ENCODE peak calls at places on chromosome 17, in nine cellular contexts. One of them, this sample, is unnamed. For H3K27me3, the result is how much of the 10 kb centered on the place peaks cover.

GRCh38 chr17:12070561-12070960 is 49.9 kb downstream of the MAP2K4 start:
- DNase-seq in CD8-positive, alpha-beta T cell: no peak
- DNase-seq in mammary epithelial cell: peak
- DNase-seq in neural progenitor cell: no peak
- DNase-seq in GM23338: no peak
- DNase-seq in SJSA1: no peak
- DNase-seq in esophagus squamous epithelium: no peak
- DNase-seq in tibial nerve: no peak
- DNase-seq in lower lobe of right lung: no peak
- DNase-seq in this sample: no peak

GRCh38 chr17:69060835-69061234 is at the start of gene ABCA9:
- DNase-seq in esophagus squamous epithelium: no peak
- DNase-seq in SJSA1: no peak
- DNase-seq in mammary epithelial cell: no peak
- DNase-seq in CD8-positive, alpha-beta T cell: no peak
- DNase-seq in tibial nerve: no peak
- DNase-seq in lower lobe of right lung: no peak
- DNase-seq in neural progenitor cell: no peak
- DNase-seq in GM23338: no peak
- DNase-seq in this sample: no peak

GRCh38 chr17:77092025-77092424 is 48.7 kb upstream of the SEC14L1 start:
- DNase-seq in CD8-positive, alpha-beta T cell: no peak
- DNase-seq in neural progenitor cell: no peak
- DNase-seq in mammary epithelial cell: no peak
- DNase-seq in SJSA1: no peak
- DNase-seq in esophagus squamous epithelium: no peak
- DNase-seq in tibial nerve: no peak
- DNase-seq in lower lobe of right lung: no peak
- DNase-seq in GM23338: no peak
- DNase-seq in this sample: no peak

GRCh38 chr17:48542956-48543853 is 1.7 kb downstream of the HOXB2 start:
- DNase-seq in esophagus squamous epithelium: no peak
- DNase-seq in CD8-positive, alpha-beta T cell: peak
- DNase-seq in lower lobe of right lung: no peak
- DNase-seq in tibial nerve: no peak
- DNase-seq in neural progenitor cell: peak
- DNase-seq in SJSA1: peak
- DNase-seq in GM23338: peak
- DNase-seq in mammary epithelial cell: peak
- DNase-seq in this sample: peak

GRCh38 chr17:65194670-65195334 is 57.6 kb downstream of the RGS9 start:
- DNase-seq in mammary epithelial cell: no peak
- DNase-seq in tibial nerve: no peak
- DNase-seq in GM23338: peak
- DNase-seq in CD8-positive, alpha-beta T cell: no peak
- DNase-seq in neural progenitor cell: no peak
- DNase-seq in esophagus squamous epithelium: no peak
- DNase-seq in lower lobe of right lung: no peak
- DNase-seq in SJSA1: no peak
- DNase-seq in this sample: peak

GRCh38 chr17:16980813-16981731 is 9.2 kb upstream of the TNFRSF13B start:
- DNase-seq in GM23338: no peak
- DNase-seq in tibial nerve: no peak
- DNase-seq in neural progenitor cell: no peak
- DNase-seq in CD8-positive, alpha-beta T cell: no peak
- DNase-seq in esophagus squamous epithelium: no peak
- DNase-seq in SJSA1: no peak
- DNase-seq in lower lobe of right lung: no peak
- DNase-seq in mammary epithelial cell: peak
- DNase-seq in this sample: no peak

GRCh38 chr17:56597495-56597990 is 4.0 kb downstream of the NOG start:
- DNase-seq in CD8-positive, alpha-beta T cell: no peak
- DNase-seq in GM23338: peak
- DNase-seq in esophagus squamous epithelium: no peak
- DNase-seq in neural progenitor cell: peak
- DNase-seq in mammary epithelial cell: no peak
- DNase-seq in lower lobe of right lung: peak
- DNase-seq in SJSA1: peak
- DNase-seq in tibial nerve: no peak
- DNase-seq in this sample: no peak

GRCh38 chr17:15233022-15233805 is 31.9 kb downstream of the PMP22 start:
- DNase-seq in neural progenitor cell: peak
- DNase-seq in GM23338: peak
- DNase-seq in CD8-positive, alpha-beta T cell: no peak
- DNase-seq in tibial nerve: no peak
- DNase-seq in lower lobe of right lung: no peak
- DNase-seq in mammary epithelial cell: peak
- DNase-seq in SJSA1: no peak
- DNase-seq in esophagus squamous epithelium: no peak
- DNase-seq in this sample: peak

GRCh38 chr17:72387487-72387886 is 266.7 kb downstream of the SOX9 start:
- DNase-seq in mammary epithelial cell: no peak
- DNase-seq in CD8-positive, alpha-beta T cell: no peak
- DNase-seq in GM23338: no peak
- DNase-seq in lower lobe of right lung: no peak
- DNase-seq in esophagus squamous epithelium: no peak
- DNase-seq in neural progenitor cell: no peak
- DNase-seq in SJSA1: peak
- DNase-seq in tibial nerve: no peak
- DNase-seq in this sample: no peak

GRCh38 chr17:68580236-68580903 is 20.8 kb downstream of the FAM20A start:
- DNase-seq in esophagus squamous epithelium: no peak
- DNase-seq in CD8-positive, alpha-beta T cell: no peak
- DNase-seq in mammary epithelial cell: no peak
- DNase-seq in tibial nerve: no peak
- DNase-seq in neural progenitor cell: no peak
- DNase-seq in SJSA1: no peak
- DNase-seq in GM23338: no peak
- DNase-seq in lower lobe of right lung: peak
- DNase-seq in this sample: no peak

GRCh38 chr17:42843358-42843934 is 934 bp upstream of the AOC2 start:
- DNase-seq in esophagus squamous epithelium: no peak
- DNase-seq in lower lobe of right lung: no peak
- DNase-seq in tibial nerve: no peak
- DNase-seq in SJSA1: no peak
- DNase-seq in mammary epithelial cell: peak
- DNase-seq in CD8-positive, alpha-beta T cell: no peak
- DNase-seq in neural progenitor cell: peak
- DNase-seq in GM23338: peak
- DNase-seq in this sample: peak

GRCh38 chr17:15981208-15981607 is 18.3 kb downstream of the ZSWIM7 start:
- DNase-seq in tibial nerve: no peak
- DNase-seq in lower lobe of right lung: no peak
- DNase-seq in GM23338: no peak
- DNase-seq in CD8-positive, alpha-beta T cell: no peak
- DNase-seq in SJSA1: no peak
- DNase-seq in neural progenitor cell: no peak
- DNase-seq in mammary epithelial cell: peak
- DNase-seq in esophagus squamous epithelium: no peak
- DNase-seq in this sample: peak

GRCh38 chr17:76772842-76773521 is 35.1 kb downstream of the MFSD11 start:
- DNase-seq in neural progenitor cell: peak
- DNase-seq in tibial nerve: no peak
- DNase-seq in GM23338: no peak
- DNase-seq in CD8-positive, alpha-beta T cell: peak
- DNase-seq in mammary epithelial cell: peak
- DNase-seq in lower lobe of right lung: no peak
- DNase-seq in SJSA1: peak
- DNase-seq in esophagus squamous epithelium: no peak
- DNase-seq in this sample: no peak

GRCh38 chr17:66840061-66840460 is 5.1 kb downstream of the CACNG5 start:
- DNase-seq in mammary epithelial cell: no peak
- DNase-seq in esophagus squamous epithelium: no peak
- DNase-seq in neural progenitor cell: no peak
- DNase-seq in tibial nerve: no peak
- DNase-seq in SJSA1: no peak
- DNase-seq in CD8-positive, alpha-beta T cell: no peak
- DNase-seq in GM23338: no peak
- DNase-seq in lower lobe of right lung: no peak
- DNase-seq in this sample: no peak

GRCh38 chr17:66836063-66837005 is 1.4 kb downstream of the CACNG5 start:
- DNase-seq in lower lobe of right lung: no peak
- DNase-seq in mammary epithelial cell: no peak
- DNase-seq in neural progenitor cell: no peak
- DNase-seq in esophagus squamous epithelium: no peak
- DNase-seq in tibial nerve: no peak
- DNase-seq in SJSA1: no peak
- DNase-seq in CD8-positive, alpha-beta T cell: no peak
- DNase-seq in GM23338: no peak
- DNase-seq in this sample: no peak

GRCh38 chr17:66839616-66840015 is 4.7 kb downstream of the CACNG5 start:
- DNase-seq in esophagus squamous epithelium: no peak
- DNase-seq in tibial nerve: no peak
- DNase-seq in lower lobe of right lung: no peak
- DNase-seq in CD8-positive, alpha-beta T cell: no peak
- DNase-seq in mammary epithelial cell: no peak
- DNase-seq in GM23338: no peak
- DNase-seq in SJSA1: no peak
- DNase-seq in neural progenitor cell: no peak
- DNase-seq in this sample: no peak

GRCh38 chr17:66837226-66837625 is 2.3 kb downstream of the CACNG5 start:
- DNase-seq in esophagus squamous epithelium: no peak
- DNase-seq in lower lobe of right lung: no peak
- DNase-seq in SJSA1: no peak
- DNase-seq in mammary epithelial cell: no peak
- DNase-seq in CD8-positive, alpha-beta T cell: no peak
- DNase-seq in GM23338: no peak
- DNase-seq in neural progenitor cell: no peak
- DNase-seq in tibial nerve: no peak
- DNase-seq in this sample: no peak

DNA sequence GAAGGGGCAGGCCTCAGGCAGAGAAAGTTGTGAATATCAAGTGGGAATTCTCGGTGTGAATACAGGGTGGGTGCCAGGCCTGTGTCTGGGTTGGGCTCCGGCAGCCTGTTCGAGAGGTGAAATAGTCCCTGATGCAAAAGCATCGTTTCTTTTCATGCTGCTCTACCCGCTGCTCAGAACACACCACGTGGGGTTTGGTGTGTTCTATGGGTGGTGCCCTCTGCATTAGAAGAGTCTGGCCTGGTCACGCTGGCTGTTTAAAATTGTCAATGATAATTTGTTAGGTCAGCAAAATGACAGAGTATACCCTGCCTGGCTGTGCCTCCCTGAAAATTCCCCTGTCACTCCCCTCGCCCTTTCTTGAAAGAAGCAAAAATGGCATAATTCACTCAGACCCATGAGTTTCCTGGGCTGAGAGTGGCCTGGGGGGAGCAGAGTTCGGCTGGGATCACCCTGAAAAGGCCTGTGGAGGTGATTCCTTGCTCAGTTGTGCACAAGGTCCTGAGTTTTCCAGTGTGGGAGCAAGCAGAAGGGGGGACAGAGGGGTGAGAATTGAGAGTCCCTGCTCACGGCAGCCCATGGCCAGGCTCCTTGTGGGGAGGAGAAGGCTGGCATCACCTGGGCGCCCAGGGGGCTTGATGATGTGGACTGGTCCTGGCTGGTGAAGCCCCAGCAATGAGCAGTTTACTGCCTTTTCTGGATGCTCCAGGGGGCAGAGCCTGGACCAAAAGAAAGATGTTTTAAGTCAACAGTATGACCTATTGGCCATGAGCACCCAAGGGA is 3.2 kb downstream of the CACNG5 start:
- DNase-seq in SJSA1: no peak
- DNase-seq in mammary epithelial cell: no peak
- DNase-seq in neural progenitor cell: no peak
- DNase-seq in tibial nerve: no peak
- DNase-seq in esophagus squamous epithelium: no peak
- DNase-seq in CD8-positive, alpha-beta T cell: no peak
- DNase-seq in GM23338: no peak
- DNase-seq in lower lobe of right lung: no peak
- DNase-seq in this sample: no peak
- H3K27me3 ChIP-seq in SJSA1: half or more
- H3K27me3 ChIP-seq in mammary epithelial cell: under half
- H3K27me3 ChIP-seq in neural progenitor cell: under half
- H3K27me3 ChIP-seq in tibial nerve: under half
- H3K27me3 ChIP-seq in esophagus squamous epithelium: under half
- H3K27me3 ChIP-seq in CD8-positive, alpha-beta T cell: under half
- H3K27me3 ChIP-seq in GM23338: under half
- H3K27me3 ChIP-seq in lower lobe of right lung: under half
- H3K27me3 ChIP-seq in this sample: under half

GRCh38 chr17:31392002-31392855 is 754 bp downstream of the RAB11FIP4 start:
- DNase-seq in neural progenitor cell: peak
- DNase-seq in SJSA1: no peak
- DNase-seq in esophagus squamous epithelium: no peak
- DNase-seq in mammary epithelial cell: no peak
- DNase-seq in CD8-positive, alpha-beta T cell: peak
- DNase-seq in lower lobe of right lung: no peak
- DNase-seq in tibial nerve: no peak
- DNase-seq in GM23338: peak
- DNase-seq in this sample: no peak
- H3K27ac ChIP-seq in neural progenitor cell: no peak
- H3K27ac ChIP-seq in SJSA1: no peak
- H3K27ac ChIP-seq in esophagus squamous epithelium: no peak
- H3K27ac ChIP-seq in mammary epithelial cell: no peak
- H3K27ac ChIP-seq in CD8-positive, alpha-beta T cell: no peak
- H3K27ac ChIP-seq in lower lobe of right lung: no peak
- H3K27ac ChIP-seq in tibial nerve: no peak
- H3K27ac ChIP-seq in GM23338: no peak
- H3K27ac ChIP-seq in this sample: no peak

GRCh38 chr17:79840204-79840988 is 1.2 kb upstream of the CBX4 start:
- DNase-seq in esophagus squamous epithelium: no peak
- DNase-seq in neural progenitor cell: peak
- DNase-seq in SJSA1: no peak
- DNase-seq in GM23338: peak
- DNase-seq in lower lobe of right lung: peak
- DNase-seq in mammary epithelial cell: no peak
- DNase-seq in tibial nerve: peak
- DNase-seq in CD8-positive, alpha-beta T cell: no peak
- DNase-seq in this sample: peak
- H3K27me3 ChIP-seq in esophagus squamous epithelium: under half
- H3K27me3 ChIP-seq in neural progenitor cell: half or more
- H3K27me3 ChIP-seq in SJSA1: under half
- H3K27me3 ChIP-seq in GM23338: half or more
- H3K27me3 ChIP-seq in lower lobe of right lung: under half
- H3K27me3 ChIP-seq in mammary epithelial cell: under half
- H3K27me3 ChIP-seq in tibial nerve: under half
- H3K27me3 ChIP-seq in CD8-positive, alpha-beta T cell: under half
- H3K27me3 ChIP-seq in this sample: under half

DNA sequence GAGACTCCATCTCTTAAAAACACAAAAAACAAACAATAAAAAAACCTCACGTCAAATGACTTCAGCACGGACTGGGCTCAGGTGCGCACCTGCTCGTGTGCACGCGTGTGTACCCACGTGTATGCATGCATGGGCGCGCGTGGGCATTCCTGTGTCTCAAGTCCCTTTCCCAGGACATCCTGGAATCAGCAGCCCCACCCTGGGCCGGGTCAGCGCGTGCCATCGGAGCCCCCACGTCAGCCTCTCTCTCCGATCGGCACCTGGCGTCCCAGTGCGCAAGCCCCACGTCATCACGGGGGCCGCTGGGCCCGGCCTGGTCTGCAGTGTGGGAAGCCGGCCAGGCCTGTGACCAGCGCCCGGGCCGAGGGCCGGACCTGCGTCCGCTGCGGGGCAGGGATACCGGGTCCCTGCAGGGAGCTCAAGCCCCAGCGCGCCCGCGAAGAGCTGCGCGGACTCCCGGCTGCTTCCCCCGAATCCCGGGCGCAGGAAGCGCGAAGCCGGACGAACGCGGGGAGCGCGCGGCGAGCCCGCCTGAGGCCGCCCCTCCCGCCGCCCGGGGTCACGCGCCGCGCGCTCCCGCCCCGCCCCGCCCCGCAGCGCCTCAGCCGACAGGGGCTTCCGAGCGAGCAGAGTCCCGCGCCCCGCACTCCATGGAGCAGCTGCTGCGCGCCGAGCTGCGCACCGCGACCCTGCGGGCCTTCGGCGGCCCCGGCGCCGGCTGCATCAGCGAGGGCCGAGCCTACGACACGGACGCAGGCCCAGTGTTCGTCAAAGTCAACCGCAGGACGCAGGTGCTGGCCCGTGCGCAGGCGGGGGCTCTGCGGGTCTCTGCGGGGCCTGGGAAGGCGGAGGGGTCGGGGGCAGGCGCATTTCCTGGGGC is at the start of gene FN3K:
- DNase-seq in tibial nerve: peak
- DNase-seq in esophagus squamous epithelium: no peak
- DNase-seq in neural progenitor cell: peak
- DNase-seq in GM23338: peak
- DNase-seq in CD8-positive, alpha-beta T cell: peak
- DNase-seq in mammary epithelial cell: peak
- DNase-seq in SJSA1: no peak
- DNase-seq in lower lobe of right lung: peak
- DNase-seq in this sample: peak
- H3K27ac ChIP-seq in tibial nerve: peak
- H3K27ac ChIP-seq in esophagus squamous epithelium: peak
- H3K27ac ChIP-seq in neural progenitor cell: no peak
- H3K27ac ChIP-seq in GM23338: no peak
- H3K27ac ChIP-seq in CD8-positive, alpha-beta T cell: no peak
- H3K27ac ChIP-seq in mammary epithelial cell: no peak
- H3K27ac ChIP-seq in SJSA1: no peak
- H3K27ac ChIP-seq in lower lobe of right lung: peak
- H3K27ac ChIP-seq in this sample: no peak